ENCODE peak calls at places on chromosomes 12 and 14, in ten cellular contexts. K, S, B, G, N, L, A, Z, Y and T are unnamed samples.

GRCh38 chr12:23888396-23889068 is 60.9 kb downstream of the SOX5 start:
- DNase-seq in B (no peak), G (no peak), K (no peak), S (no peak), N (no peak), Y (no peak), A (no peak), L (no peak), Z (no peak), T (no peak)

GRCh38 chr12:65492997-65493892 is 214.8 kb downstream of the MSRB3 start:
- DNase-seq in K (no peak), B (no peak), S (no peak), N (no peak), L (no peak), G (no peak), Z (no peak), Y (no peak), A (no peak), T (no peak)

GRCh38 chr14:77353469-77354141 is 23.3 kb downstream of the TMED8 start:
- DNase-seq in A (no peak), K (no peak), G (no peak), Z (no peak), N (no peak), Y (no peak), L (no peak), S (no peak), B (no peak), T (no peak)

GRCh38 chr12:85872497-85873091 is 1.5 kb upstream of the NTS start:
- DNase-seq in Z (no peak), K (peak), G (peak), S (no peak), B (peak), Y (peak), A (no peak), L (no peak), N (peak), T (no peak)

GRCh38 chr12:116093915-116094314 is 183.6 kb downstream of the MED13L start:
- DNase-seq in A (no peak), N (no peak), L (no peak), B (no peak), S (no peak), G (no peak), Z (no peak), Y (no peak), K (no peak), T (no peak)

GRCh38 chr14:52808101-52808500 is 16.7 kb upstream of the GNPNAT1 start:
- DNase-seq in G (no peak), L (no peak), Y (no peak), B (no peak), S (no peak), Z (no peak), A (no peak), K (no peak), N (no peak), T (no peak)

GRCh38 chr12:97552410-97553050 is 89.9 kb downstream of the RMST start:
- DNase-seq in S (no peak), Y (no peak), G (no peak), A (no peak), K (no peak), N (no peak), Z (no peak), L (no peak), B (no peak), T (no peak)

GRCh38 chr12:29569392-29569791 is 71.9 kb upstream of the OVCH1 start:
- DNase-seq in K (no peak), B (no peak), A (no peak), G (no peak), Y (no peak), N (no peak), Z (no peak), S (no peak), L (no peak), T (no peak)

GRCh38 chr12:104827587-104827986 is 130.5 kb downstream of the SLC41A2 start:
- DNase-seq in S (no peak), Z (no peak), B (no peak), L (no peak), N (no peak), K (no peak), G (no peak), Y (no peak), A (no peak), T (no peak)

GRCh38 chr14:94045101-94045500 is 19.0 kb downstream of the OTUB2 start:
- DNase-seq in K (no peak), A (no peak), N (no peak), B (no peak), L (no peak), Y (no peak), S (no peak), Z (no peak), G (no peak), T (no peak)

GRCh38 chr14:92362781-92363235 is 39.8 kb downstream of the SLC24A4 start:
- DNase-seq in S (no peak), Y (no peak), K (peak), L (no peak), A (no peak), B (no peak), Z (no peak), G (no peak), N (peak), T (peak)

GRCh38 chr14:20657216-20658211 is 16.0 kb upstream of the OR6S1 start:
- DNase-seq in G (no peak), B (no peak), L (no peak), N (peak), K (no peak), S (no peak), A (no peak), Y (peak), Z (peak), T (peak)

GRCh38 chr14:22460461-22461195 is 128.4 kb downstream of the DAD1 start:
- DNase-seq in K (no peak), S (no peak), Y (no peak), L (no peak), N (no peak), Z (no peak), B (no peak), G (no peak), A (no peak), T (no peak)

GRCh38 chr14:57869530-57870088 is 3.7 kb upstream of the SLC35F4 start:
- DNase-seq in Z (no peak), Y (no peak), L (no peak), B (no peak), G (no peak), N (peak), A (no peak), S (no peak), K (no peak), T (no peak)

GRCh38 chr12:3380200-3381020 is 110.6 kb upstream of the PRMT8 start:
- DNase-seq in S (no peak), G (no peak), B (no peak), Y (no peak), K (no peak), A (no peak), L (no peak), N (no peak), Z (no peak), T (peak)

GRCh38 chr14:66746316-66747006 is 238.5 kb downstream of the GPHN start:
- DNase-seq in G (peak), K (peak), B (peak), L (no peak), A (no peak), N (no peak), Y (peak), Z (peak), S (no peak), T (peak)

GRCh38 chr14:37401093-37401492 is 194.0 kb downstream of the FOXA1 start:
- DNase-seq in K (no peak), G (no peak), B (no peak), S (no peak), Y (no peak), L (no peak), Z (no peak), N (no peak), A (no peak), T (no peak)

GRCh38 chr14:23025181-23025788 is 9.4 kb downstream of the PSMB5 start:
- DNase-seq in N (no peak), K (no peak), G (no peak), Y (no peak), Z (no peak), B (no peak), A (no peak), S (no peak), L (no peak), T (no peak)

GRCh38 chr12:124919646-124920352 is 5.3 kb upstream of the UBC start:
- DNase-seq in G (no peak), N (no peak), L (no peak), K (no peak), Y (no peak), A (no peak), S (no peak), B (no peak), Z (peak), T (no peak)

GRCh38 chr14:50339178-50339804 is 27.2 kb downstream of the DMAC2L start:
- DNase-seq in L (no peak), Y (no peak), K (no peak), S (no peak), G (no peak), B (no peak), Z (no peak), A (no peak), N (no peak), T (no peak)

GRCh38 chr12:131795688-131796410 is 32.3 kb upstream of the MMP17 start:
- DNase-seq in L (no peak), A (no peak), G (no peak), Z (no peak), B (no peak), Y (peak), K (no peak), S (no peak), N (no peak), T (no peak)

GRCh38 chr14:78863143-78863542 is 693.0 kb downstream of the NRXN3 start:
- DNase-seq in B (no peak), L (no peak), N (no peak), K (no peak), S (no peak), A (no peak), Y (peak), G (no peak), Z (peak), T (peak)

GRCh38 chr12:110538869-110539622 is 36.9 kb downstream of the RAD9B start:
- DNase-seq in S (no peak), L (no peak), B (no peak), Z (no peak), K (no peak), Y (no peak), N (no peak), G (no peak), A (no peak), T (peak)

GRCh38 chr12:48997719-48998496 is 1.3 kb downstream of the DDN start:
- DNase-seq in A (no peak), Y (no peak), N (no peak), S (no peak), K (no peak), G (peak), Z (no peak), B (no peak), L (no peak), T (peak)

GRCh38 chr14:71061458-71061857 is 154.2 kb downstream of the PCNX1 start:
- DNase-seq in Y (no peak), S (no peak), L (no peak), K (no peak), G (no peak), A (no peak), B (no peak), Z (no peak), N (no peak), T (no peak)

GRCh38 chr12:29398495-29398894 is 17.5 kb upstream of the ERGIC2 start:
- DNase-seq in L (no peak), Z (no peak), S (no peak), Y (no peak), K (no peak), G (no peak), B (no peak), N (no peak), A (no peak), T (no peak)